ENCODE peak calls at places on chromosome 11, in five cellular contexts. B is HEK293T, Z is NCI-H460, I is RCC 7860, U is bronchial epithelial cell. X is an unnamed sample.
A peak's percentile ranks its signal among the peaks of the same experiment; 100 is the strongest.

GRCh38 chr11:57338152-57338551 is at the start of gene P2RX3:
- DNase-seq in B (no peak), Z (no peak), I (no peak), U (no peak), X (peak; percentile 65)

GRCh38 chr11:96263361-96263763 is 79.6 kb downstream of the MAML2 start:
- DNase-seq in B (no peak), Z (no peak), I (no peak), U (peak; percentile 96), X (no peak)

GRCh38 chr11:1237128-1237580 is 14.3 kb downstream of the MUC5B start:
- DNase-seq in B (no peak), Z (no peak), I (no peak), U (no peak), X (no peak)

GRCh38 chr11:1896468-1896867 is 4.8 kb upstream of the PRR33 start:
- DNase-seq in B (no peak), Z (no peak), I (no peak), U (no peak), X (no peak)

GRCh38 chr11:17812286-17813187 is 78.0 kb downstream of the KCNC1 start:
- DNase-seq in B (no peak), Z (no peak), I (no peak), U (no peak), X (no peak)

GRCh38 chr11:86230921-86231320 is 13.6 kb upstream of the EED start:
- DNase-seq in B (no peak), Z (no peak), I (no peak), U (peak; percentile 52), X (no peak)

GRCh38 chr11:126469308-126469707 is 113.8 kb downstream of the ST3GAL4 start:
- DNase-seq in B (no peak), Z (no peak), I (no peak), U (no peak), X (no peak)

GRCh38 chr11:100918551-100919500 is 210.8 kb downstream of the PGR start:
- DNase-seq in B (peak; percentile 12), Z (no peak), I (no peak), U (peak; percentile 45), X (peak; percentile 22)

GRCh38 chr11:103359221-103359620 is 250.0 kb downstream of the DYNC2H1 start:
- DNase-seq in B (no peak), Z (no peak), I (no peak), U (no peak), X (no peak)

GRCh38 chr11:110077866-110078325 is 15.3 kb upstream of the ZC3H12C start:
- DNase-seq in B (no peak), Z (no peak), I (peak; percentile 72), U (peak; percentile 90), X (no peak)

GRCh38 chr11:106271686-106272085 is 194.2 kb downstream of the AASDHPPT start:
- DNase-seq in B (no peak), Z (no peak), I (no peak), U (peak; percentile 26), X (no peak)

GRCh38 chr11:61626580-61627380 is 45.9 kb upstream of the SYT7 start:
- DNase-seq in B (no peak), Z (no peak), I (no peak), U (peak; percentile 94), X (no peak)

GRCh38 chr11:35711173-35711910 is 48.8 kb downstream of the TRIM44 start:
- DNase-seq in B (no peak), Z (no peak), I (no peak), U (peak; percentile 14), X (no peak)

GRCh38 chr11:35211952-35212351 is 73.0 kb downstream of the CD44 start:
- DNase-seq in B (no peak), Z (no peak), I (no peak), U (no peak), X (no peak)

GRCh38 chr11:7422544-7423331 is 62.6 kb upstream of the OLFML1 start:
- DNase-seq in B (no peak), Z (no peak), I (no peak), U (peak; percentile 74), X (no peak)

GRCh38 chr11:36748856-36749255 is 150.8 kb upstream of the RAG2 start:
- DNase-seq in B (no peak), Z (no peak), I (no peak), U (no peak), X (no peak)

GRCh38 chr11:11409916-11410315 is 56.9 kb upstream of the CSNK2A3 start:
- DNase-seq in B (no peak), Z (no peak), I (no peak), U (no peak), X (peak; percentile 95)

GRCh38 chr11:19393941-19394340 is 153.2 kb upstream of the E2F8 start:
- DNase-seq in B (no peak), Z (no peak), I (peak; percentile 4), U (peak; percentile 30), X (no peak)

GRCh38 chr11:12172493-12173013 is 62.2 kb downstream of the MICAL2 start:
- DNase-seq in B (no peak), Z (no peak), I (no peak), U (no peak), X (no peak)

GRCh38 chr11:69640995-69641581 is at the start of gene CCND1:
- DNase-seq in B (peak; percentile 79), Z (peak; percentile 83), I (peak; percentile 92), U (peak; percentile 74), X (no peak)

GRCh38 chr11:46520971-46521745 is 72.7 kb downstream of the AMBRA1 start:
- DNase-seq in B (no peak), Z (no peak), I (peak; percentile 21), U (peak; percentile 74), X (no peak)

GRCh38 chr11:45079075-45079444 is 67.4 kb upstream of the PRDM11 start:
- DNase-seq in B (no peak), Z (no peak), I (no peak), U (no peak), X (peak; percentile 91)

GRCh38 chr11:20584093-20584774 is 15.2 kb upstream of the SLC6A5 start:
- DNase-seq in B (no peak), Z (no peak), I (no peak), U (peak; percentile 80), X (no peak)

X was measured in NCI-H524 treated with DMSO at 0.1 percent for 48 hours.